ENCODE peak calls at places on chromosomes 12 and 14, in four cellular contexts. A is HS-5, Q is islet precursor cell, Y is endothelial cell. X is an unnamed sample.

GRCh38 chr14:70640938-70641547 is 673 bp upstream of the TTC9 start:
- DNase-seq in A (no peak), Q (peak; percentile 74), Y (peak; percentile 15), X (peak; percentile 68)

GRCh38 chr12:82425241-82425640 is 66.9 kb downstream of the METTL25 start:
- DNase-seq in A (no peak), Q (no peak), Y (no peak), X (peak; percentile 33)

GRCh38 chr12:99984271-99985128 is at the start of gene ANKS1B:
- DNase-seq in A (no peak), Q (peak; percentile 91), Y (peak; percentile 55), X (peak; percentile 63)

GRCh38 chr14:75711796-75712211 is 50.8 kb downstream of the TTLL5 start:
- DNase-seq in A (peak; percentile 30), Q (peak; percentile 98), Y (no peak), X (peak; percentile 87)

GRCh38 chr12:49974677-49975369 is 2.1 kb downstream of the AQP6 start:
- DNase-seq in A (no peak), Q (no peak), Y (no peak), X (no peak)

GRCh38 chr14:104211242-104211641 is 72.9 kb downstream of the KIF26A start:
- DNase-seq in A (no peak), Q (no peak), Y (no peak), X (no peak)

GRCh38 chr12:92649511-92650227 is 53.1 kb upstream of the PLEKHG7 start:
- DNase-seq in A (peak; percentile 66), Q (peak; percentile 93), Y (peak; percentile 63), X (peak; percentile 89)

GRCh38 chr14:63770187-63770807 is 42.4 kb upstream of the SGPP1 start:
- DNase-seq in A (peak; percentile 24), Q (no peak), Y (peak; percentile 41), X (peak; percentile 52)

GRCh38 chr12:57112492-57113294 is 1.5 kb upstream of the STAT6 start:
- DNase-seq in A (no peak), Q (no peak), Y (no peak), X (no peak)

GRCh38 chr12:105803292-105803691 is 335.5 kb downstream of the NUAK1 start:
- DNase-seq in A (no peak), Q (no peak), Y (no peak), X (no peak)

GRCh38 chr12:27245039-27245438 is 953 bp downstream of the STK38L start:
- DNase-seq in A (no peak), Q (no peak), Y (no peak), X (peak; percentile 26)

GRCh38 chr14:96587823-96588385 is 85.7 kb downstream of the PAPOLA start:
- DNase-seq in A (no peak), Q (peak; percentile 47), Y (no peak), X (no peak)

GRCh38 chr12:111037047-111037446 is 116.7 kb upstream of the MYL2 start:
- DNase-seq in A (no peak), Q (no peak), Y (no peak), X (no peak)

GRCh38 chr12:638948-639557 is 24.2 kb downstream of the NINJ2 start:
- DNase-seq in A (no peak), Q (no peak), Y (no peak), X (no peak)

GRCh38 chr12:116924558-116925453 is 14.1 kb downstream of the FBXW8 start:
- DNase-seq in A (peak; percentile 82), Q (peak; percentile 94), Y (no peak), X (peak; percentile 82)

GRCh38 chr12:4164591-4165558 is 108.7 kb upstream of the CCND2 start:
- DNase-seq in A (peak; percentile 55), Q (peak; percentile 92), Y (peak; percentile 57), X (peak; percentile 92)

GRCh38 chr14:71891185-71891584 is 41.0 kb upstream of the RGS6 start:
- DNase-seq in A (no peak), Q (no peak), Y (no peak), X (no peak)

GRCh38 chr12:122067966-122068365 is 10.6 kb upstream of the MLXIP start:
- DNase-seq in A (no peak), Q (no peak), Y (no peak), X (no peak)

GRCh38 chr12:55258288-55258687 is 13.9 kb downstream of the OR6C74 start:
- DNase-seq in A (no peak), Q (no peak), Y (no peak), X (peak; percentile 3)

GRCh38 chr12:119044094-119044493 is 62.8 kb downstream of the SRRM4 start:
- DNase-seq in A (no peak), Q (no peak), Y (no peak), X (no peak)

GRCh38 chr12:24270965-24271364 is 321.5 kb upstream of the SOX5 start:
- DNase-seq in A (no peak), Q (no peak), Y (no peak), X (no peak)

GRCh38 chr14:52950898-52951729 is at the start of gene FERMT2:
- DNase-seq in A (no peak), Q (peak; percentile 96), Y (peak; percentile 95), X (peak; percentile 94)

GRCh38 chr14:104445832-104446381 is 133.7 kb upstream of the C14orf180 start:
- DNase-seq in A (no peak), Q (peak; percentile 50), Y (no peak), X (no peak)

GRCh38 chr12:25074954-25075353 is 120.0 kb downstream of the DNAI7 start:
- DNase-seq in A (no peak), Q (no peak), Y (no peak), X (no peak)

GRCh38 chr12:93078577-93078976 is 149.5 kb upstream of the EEA1 start:
- DNase-seq in A (no peak), Q (no peak), Y (no peak), X (no peak)

GRCh38 chr14:77880056-77880455 is 80.1 kb downstream of the ADCK1 start:
- DNase-seq in A (no peak), Q (no peak), Y (no peak), X (no peak)

GRCh38 chr12:98751580-98752115 is 106.6 kb downstream of the APAF1 start:
- DNase-seq in A (no peak), Q (no peak), Y (no peak), X (peak; percentile 90)

GRCh38 chr12:104314242-104314614 is 10.7 kb downstream of the EID3 start:
- DNase-seq in A (peak; percentile 13), Q (no peak), Y (no peak), X (no peak)

X was measured in mesendoderm.